ENCODE peak calls at places on chromosomes 16 and 17, in eight cellular contexts. I is fibroblast of villous mesenchyme, V is A549, R is HL-60, U is IMR-90, T is stomach, C is nephron progenitor cell, J is cardiac fibroblast. Y is an unnamed sample.

GRCh38 chr17:62093188-62094155 is 28.4 kb upstream of the MED13 start:
- DNase-seq in I (peak; percentile 51), V (peak; percentile 91), R (no peak), U (peak; percentile 95), T (no peak), C (no peak), J (peak; percentile 54), Y (peak; percentile 30)

GRCh38 chr17:11797803-11798202 is 199.5 kb downstream of the ZNF18 start:
- DNase-seq in I (no peak), V (peak; percentile 17), R (no peak), U (no peak), T (no peak), C (no peak), J (no peak), Y (no peak)

GRCh38 chr17:54901230-54901847 is 687 bp downstream of the TOM1L1 start:
- DNase-seq in I (peak; percentile 66), V (peak; percentile 57), R (no peak), U (peak; percentile 8), T (no peak), C (no peak), J (peak; percentile 48), Y (no peak)

GRCh38 chr16:50611995-50612848 is 64.0 kb downstream of the NKD1 start:
- DNase-seq in I (no peak), V (no peak), R (no peak), U (no peak), T (no peak), C (no peak), J (no peak), Y (no peak)

GRCh38 chr16:79698341-79698753 is 97.8 kb upstream of the MAF start:
- DNase-seq in I (peak; percentile 89), V (no peak), R (no peak), U (peak; percentile 40), T (no peak), C (no peak), J (peak; percentile 56), Y (no peak)

GRCh38 chr17:55814377-55814776 is 63.5 kb downstream of the PCTP start:
- DNase-seq in I (no peak), V (no peak), R (no peak), U (no peak), T (no peak), C (no peak), J (peak; percentile 2), Y (no peak)

GRCh38 chr17:40646791-40647548 is 648 bp downstream of the SMARCE1 start:
- DNase-seq in I (peak; percentile 68), V (peak; percentile 69), R (peak; percentile 52), U (peak; percentile 43), T (no peak), C (peak; percentile 31), J (peak; percentile 63), Y (peak; percentile 68)

GRCh38 chr17:58309918-58310259 is 18.7 kb downstream of the TSPOAP1 start:
- DNase-seq in I (no peak), V (no peak), R (no peak), U (no peak), T (no peak), C (no peak), J (no peak), Y (no peak)

GRCh38 chr17:57481901-57482300 is 225.6 kb downstream of the MSI2 start:
- DNase-seq in I (peak; percentile 98), V (no peak), R (no peak), U (peak; percentile 100), T (no peak), C (no peak), J (peak; percentile 98), Y (no peak)

DNA sequence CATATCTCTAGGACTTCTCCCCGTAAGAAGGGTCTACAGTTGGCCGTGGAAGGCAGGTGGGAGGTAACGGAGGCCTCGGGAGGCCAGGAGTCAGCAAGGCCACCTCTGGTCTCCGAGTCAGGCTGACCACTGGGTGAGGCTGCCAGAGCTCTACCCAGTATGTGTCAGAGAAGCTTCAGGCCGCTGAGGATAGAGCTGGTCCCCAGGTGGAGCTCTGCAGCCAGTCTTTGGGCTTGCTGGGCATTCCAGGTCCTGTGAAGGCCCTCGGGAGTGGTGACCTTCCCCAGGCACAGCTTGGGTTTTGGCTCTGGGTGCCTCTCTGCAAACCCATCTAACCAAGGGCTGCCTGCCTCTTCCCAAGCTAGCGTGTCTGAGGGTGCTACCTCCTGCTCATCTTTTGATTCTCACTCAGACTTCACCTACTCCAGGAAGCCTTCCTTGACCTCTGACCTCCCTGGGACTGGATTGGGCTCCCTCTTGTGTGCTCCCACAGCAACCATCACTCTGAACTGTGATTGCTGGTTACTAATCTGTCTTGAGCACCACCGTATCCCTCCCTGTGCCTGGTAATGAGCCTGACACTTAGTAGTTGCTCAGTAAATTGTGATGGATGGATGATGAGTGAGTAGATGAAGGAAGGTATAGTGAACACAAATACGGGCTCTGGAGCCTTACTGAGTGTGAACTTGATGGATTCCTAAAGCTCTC is 22.3 kb downstream of the RHBDL3 start:
- DNase-seq in I (no peak), V (no peak), R (no peak), U (no peak), T (no peak), C (no peak), J (no peak), Y (no peak)
- TF ChIP-seq CTCF in I (no peak), V (no peak), R (no peak), U (no peak), T (no peak), C (no peak), J (no peak), Y (no peak)

GRCh38 chr17:72511874-72512273 is 391.1 kb downstream of the SOX9 start:
- DNase-seq in I (no peak), V (no peak), R (no peak), U (no peak), T (peak; percentile 37), C (no peak), J (no peak), Y (no peak)
- TF ChIP-seq CTCF in I (no peak), V (no peak), R (no peak), U (no peak), T (no peak), C (no peak), J (no peak), Y (no peak)

GRCh38 chr17:37702605-37703004 is 42.3 kb downstream of the HNF1B start:
- DNase-seq in I (peak; percentile 61), V (peak; percentile 77), R (no peak), U (peak; percentile 91), T (no peak), C (no peak), J (peak; percentile 57), Y (no peak)
- TF ChIP-seq CTCF in I (no peak), V (peak; percentile 54), R (no peak), U (peak; percentile 11), T (no peak), C (no peak), J (no peak), Y (no peak)

DNA sequence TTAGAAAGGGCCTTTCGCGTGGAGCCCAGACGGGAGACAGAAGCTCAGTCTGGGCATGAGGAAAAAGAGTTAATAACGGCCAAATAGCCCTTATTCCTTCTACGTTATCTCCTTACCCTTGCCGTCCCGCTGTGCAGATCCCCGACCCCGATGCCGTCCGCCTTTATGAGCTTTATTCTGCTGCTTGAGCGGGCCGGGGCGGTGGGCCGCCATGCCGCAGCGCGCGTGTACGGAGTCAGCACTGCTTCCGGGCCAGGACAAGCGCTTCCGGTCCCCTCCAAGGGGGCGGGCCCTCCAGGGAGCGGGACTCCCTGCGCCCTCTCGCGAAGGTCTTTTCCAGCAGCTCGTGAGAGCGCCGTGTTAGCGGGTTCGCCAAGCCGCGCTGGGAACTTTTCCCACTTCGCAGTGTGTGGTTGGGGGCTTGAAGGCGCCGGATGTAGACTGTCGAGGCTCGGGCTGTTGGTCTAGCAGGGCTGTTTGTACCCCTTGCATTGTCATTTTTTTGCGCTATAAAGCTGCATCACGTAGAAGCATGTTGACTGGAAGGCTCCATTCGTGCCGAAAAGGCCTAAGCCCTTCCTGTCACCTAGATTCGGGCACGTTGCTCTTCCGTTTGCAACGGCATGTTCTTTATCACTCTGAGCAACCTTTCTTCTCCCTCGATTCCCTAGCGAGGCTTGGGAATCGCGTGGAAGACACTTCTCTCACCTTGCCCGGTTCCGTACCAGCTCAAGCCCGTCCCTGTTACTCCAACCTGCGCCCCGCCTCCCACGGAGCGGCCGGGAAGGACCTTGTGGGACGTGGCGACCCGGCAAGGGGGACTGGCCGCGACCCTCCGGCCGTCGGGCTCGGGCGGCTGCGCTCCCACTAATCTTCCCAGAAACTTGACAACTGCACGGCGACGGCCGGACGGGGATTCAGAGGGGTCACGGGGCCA is at the start of gene TSR1:
- DNase-seq in I (peak; percentile 92), V (peak; percentile 99), R (peak; percentile 80), U (peak; percentile 88), T (peak; percentile 92), C (peak; percentile 91), J (peak; percentile 92), Y (peak; percentile 92)
- TF ChIP-seq CTCF in I (peak; percentile 18), V (peak; percentile 38), R (no peak), U (peak; percentile 30), T (no peak), C (no peak), J (no peak), Y (no peak)

GRCh38 chr17:64992325-64992802 is 64.2 kb downstream of the GNA13 start:
- DNase-seq in I (peak; percentile 34), V (peak; percentile 86), R (no peak), U (peak; percentile 52), T (no peak), C (peak; percentile 13), J (no peak), Y (peak; percentile 47)
- TF ChIP-seq CTCF in I (no peak), V (no peak), R (no peak), U (no peak), T (no peak), C (no peak), J (no peak), Y (no peak)

Y was measured in activated CD8-positive, alpha-beta T cell treated with anti-CD3 and anti-CD28 coated beads for 36 hours.